ENCODE peak calls at places on chromosome 17, in eight cellular contexts. B, A, J, T, M, R, K and Z are unnamed samples.

GRCh38 chr17:2181206-2181983 is 122.2 kb downstream of the SMG6 start:
- DNase-seq in B (no peak), A (no peak), J (no peak), T (no peak), M (no peak), R (no peak), K (peak), Z (no peak)

GRCh38 chr17:2449486-2449885 is 48.6 kb upstream of the MNT start:
- DNase-seq in B (no peak), A (no peak), J (no peak), T (no peak), M (no peak), R (no peak), K (no peak), Z (no peak)

GRCh38 chr17:49132699-49133364 is at the start of gene B4GALNT2:
- DNase-seq in B (peak), A (no peak), J (no peak), T (no peak), M (peak), R (no peak), K (no peak), Z (no peak)

GRCh38 chr17:57379237-57380054 is 123.1 kb downstream of the MSI2 start:
- DNase-seq in B (no peak), A (no peak), J (no peak), T (no peak), M (no peak), R (no peak), K (no peak), Z (no peak)

GRCh38 chr17:40763752-40764151 is 8.2 kb downstream of the KRT26 start:
- DNase-seq in B (no peak), A (no peak), J (no peak), T (no peak), M (no peak), R (no peak), K (no peak), Z (no peak)

GRCh38 chr17:19986941-19987714 is 9.5 kb upstream of the AKAP10 start:
- DNase-seq in B (no peak), A (no peak), J (no peak), T (no peak), M (no peak), R (peak), K (no peak), Z (no peak)

GRCh38 chr17:73302189-73302588 is 9.6 kb downstream of the CDC42EP4 start:
- DNase-seq in B (no peak), A (no peak), J (no peak), T (no peak), M (no peak), R (no peak), K (no peak), Z (no peak)

GRCh38 chr17:52035336-52035915 is 123.1 kb downstream of the CA10 start:
- DNase-seq in B (no peak), A (no peak), J (no peak), T (no peak), M (no peak), R (no peak), K (no peak), Z (no peak)

GRCh38 chr17:57484826-57485565 is 228.7 kb downstream of the MSI2 start:
- DNase-seq in B (no peak), A (no peak), J (no peak), T (no peak), M (no peak), R (no peak), K (no peak), Z (no peak)

GRCh38 chr17:63760771-63761539 is 12.4 kb downstream of the CCDC47 start:
- DNase-seq in B (no peak), A (no peak), J (no peak), T (no peak), M (peak), R (no peak), K (no peak), Z (no peak)

GRCh38 chr17:74415608-74416396 is 16.1 kb upstream of the GPRC5C start:
- DNase-seq in B (no peak), A (no peak), J (no peak), T (no peak), M (no peak), R (no peak), K (no peak), Z (no peak)

GRCh38 chr17:28484296-28484695 is 10.9 kb downstream of the SLC13A2 start:
- DNase-seq in B (no peak), A (no peak), J (no peak), T (no peak), M (no peak), R (no peak), K (no peak), Z (no peak)

GRCh38 chr17:419073-419735 is 66.6 kb upstream of the RPH3AL start:
- DNase-seq in B (peak), A (no peak), J (no peak), T (no peak), M (peak), R (no peak), K (no peak), Z (no peak)

GRCh38 chr17:57342963-57343589 is 86.8 kb downstream of the MSI2 start:
- DNase-seq in B (no peak), A (no peak), J (no peak), T (no peak), M (no peak), R (no peak), K (no peak), Z (no peak)

GRCh38 chr17:550041-550398 is 164.6 kb downstream of the VPS53 start:
- DNase-seq in B (no peak), A (no peak), J (no peak), T (no peak), M (no peak), R (peak), K (no peak), Z (no peak)

GRCh38 chr17:51004249-51004648 is 116.4 kb downstream of the SPAG9 start:
- DNase-seq in B (no peak), A (no peak), J (no peak), T (no peak), M (no peak), R (no peak), K (no peak), Z (no peak)

GRCh38 chr17:7029659-7030058 is 6.2 kb upstream of the SLC16A13 start:
- DNase-seq in B (no peak), A (no peak), J (no peak), T (no peak), M (peak), R (no peak), K (no peak), Z (no peak)

GRCh38 chr17:77235370-77236080 is 94.8 kb downstream of the SEC14L1 start:
- DNase-seq in B (no peak), A (peak), J (no peak), T (no peak), M (peak), R (no peak), K (no peak), Z (peak)

GRCh38 chr17:9367186-9367585 is 208.4 kb downstream of the STX8 start:
- DNase-seq in B (no peak), A (no peak), J (no peak), T (no peak), M (no peak), R (no peak), K (no peak), Z (no peak)

GRCh38 chr17:36949461-36949927 is 740 bp downstream of the AATF start:
- DNase-seq in B (no peak), A (no peak), J (no peak), T (no peak), M (no peak), R (no peak), K (no peak), Z (no peak)

GRCh38 chr17:19409509-19409908 is 1.5 kb upstream of the RNF112 start:
- DNase-seq in B (no peak), A (no peak), J (no peak), T (no peak), M (no peak), R (peak), K (no peak), Z (peak)

GRCh38 chr17:28896884-28897768 is at the start of gene FLOT2:
- DNase-seq in B (peak), A (peak), J (peak), T (peak), M (peak), R (peak), K (peak), Z (no peak)

GRCh38 chr17:29341726-29342125 is 47.8 kb upstream of the NUFIP2 start:
- DNase-seq in B (no peak), A (no peak), J (no peak), T (no peak), M (no peak), R (peak), K (no peak), Z (no peak)

GRCh38 chr17:45394913-45395568 is 37.6 kb downstream of the ARHGAP27 start:
- DNase-seq in B (no peak), A (peak), J (no peak), T (peak), M (peak), R (peak), K (no peak), Z (peak)

GRCh38 chr17:60717814-60718213 is 40.2 kb downstream of the BCAS3 start:
- DNase-seq in B (no peak), A (no peak), J (no peak), T (no peak), M (no peak), R (no peak), K (no peak), Z (no peak)

GRCh38 chr17:9020096-9020823 is 1.1 kb upstream of the NTN1 start:
- DNase-seq in B (no peak), A (no peak), J (no peak), T (no peak), M (no peak), R (no peak), K (peak), Z (no peak)

GRCh38 chr17:56478836-56479447 is 114.6 kb upstream of the NOG start:
- DNase-seq in B (no peak), A (peak), J (no peak), T (no peak), M (peak), R (peak), K (no peak), Z (no peak)

GRCh38 chr17:1985686-1986085 is 39.4 kb downstream of the RTN4RL1 start:
- DNase-seq in B (no peak), A (no peak), J (no peak), T (no peak), M (no peak), R (no peak), K (no peak), Z (no peak)

GRCh38 chr17:671076-671762 is 43.4 kb downstream of the VPS53 start:
- DNase-seq in B (no peak), A (no peak), J (no peak), T (no peak), M (no peak), R (no peak), K (no peak), Z (no peak)

GRCh38 chr17:39996789-39997188 is 16.2 kb downstream of the PSMD3 start:
- DNase-seq in B (no peak), A (no peak), J (no peak), T (no peak), M (no peak), R (no peak), K (no peak), Z (no peak)

GRCh38 chr17:78798695-78799559 is 16.9 kb upstream of the CYTH1 start:
- DNase-seq in B (no peak), A (no peak), J (no peak), T (peak), M (no peak), R (no peak), K (no peak), Z (no peak)

GRCh38 chr17:76544123-76544915 is 4.5 kb downstream of the PRCD start:
- DNase-seq in B (no peak), A (no peak), J (no peak), T (no peak), M (no peak), R (no peak), K (peak), Z (no peak)

GRCh38 chr17:45050680-45051059 is 762 bp downstream of the DCAKD start:
- DNase-seq in B (peak), A (peak), J (peak), T (no peak), M (peak), R (no peak), K (no peak), Z (no peak)

GRCh38 chr17:77464988-77465357 is 324.2 kb downstream of the SEC14L1 start:
- DNase-seq in B (no peak), A (no peak), J (no peak), T (no peak), M (no peak), R (no peak), K (no peak), Z (no peak)

GRCh38 chr17:80270836-80271235 is 10.2 kb downstream of the RNF213 start:
- DNase-seq in B (no peak), A (peak), J (peak), T (no peak), M (peak), R (peak), K (no peak), Z (no peak)

GRCh38 chr17:30600062-30600829 is 123.0 kb downstream of the GOSR1 start:
- DNase-seq in B (peak), A (peak), J (peak), T (peak), M (peak), R (peak), K (peak), Z (no peak)

GRCh38 chr17:4407216-4407615 is 26.5 kb upstream of the SPNS3 start:
- DNase-seq in B (no peak), A (no peak), J (no peak), T (no peak), M (no peak), R (no peak), K (no peak), Z (no peak)

GRCh38 chr17:44901323-44901965 is 2.2 kb upstream of the EFTUD2 start:
- DNase-seq in B (no peak), A (no peak), J (no peak), T (no peak), M (no peak), R (no peak), K (peak), Z (no peak)

GRCh38 chr17:60065867-60066266 is 12.9 kb downstream of the HEATR6 start:
- DNase-seq in B (no peak), A (no peak), J (no peak), T (no peak), M (no peak), R (no peak), K (no peak), Z (no peak)